ENCODE peak calls at places on chromosomes 4 and X, in nine cellular contexts. One of them, this sample, is unnamed.

GRCh38 chrX:122238801-122239200 is 945.3 kb upstream of the GRIA3 start:
- DNase-seq in substantia nigra: no peak
- DNase-seq in NCI-H187: no peak
- DNase-seq in right lobe of liver: no peak
- DNase-seq in HEK293T: no peak
- DNase-seq in ELF-1: no peak
- DNase-seq in Caki2: no peak
- DNase-seq in activated CD8-positive, alpha-beta memory T cell treated with anti-CD3 and anti-CD28 coated beads for 1 hour: no peak
- DNase-seq in GM06990: no peak
- DNase-seq in this sample: no peak

GRCh38 chr4:57109530-57109846 is 697 bp downstream of the IGFBP7 start:
- DNase-seq in Caki2: no peak
- DNase-seq in GM06990: peak
- DNase-seq in right lobe of liver: no peak
- DNase-seq in HEK293T: no peak
- DNase-seq in substantia nigra: no peak
- DNase-seq in NCI-H187: no peak
- DNase-seq in ELF-1: no peak
- DNase-seq in activated CD8-positive, alpha-beta memory T cell treated with anti-CD3 and anti-CD28 coated beads for 1 hour: no peak
- DNase-seq in this sample: no peak

GRCh38 chr4:15314974-15315373 is 112.9 kb upstream of the C1QTNF7 start:
- DNase-seq in Caki2: no peak
- DNase-seq in NCI-H187: no peak
- DNase-seq in GM06990: no peak
- DNase-seq in ELF-1: no peak
- DNase-seq in HEK293T: no peak
- DNase-seq in activated CD8-positive, alpha-beta memory T cell treated with anti-CD3 and anti-CD28 coated beads for 1 hour: no peak
- DNase-seq in right lobe of liver: no peak
- DNase-seq in substantia nigra: no peak
- DNase-seq in this sample: no peak

GRCh38 chr4:89493367-89493766 is 185.8 kb upstream of the GPRIN3 start:
- DNase-seq in substantia nigra: no peak
- DNase-seq in GM06990: no peak
- DNase-seq in activated CD8-positive, alpha-beta memory T cell treated with anti-CD3 and anti-CD28 coated beads for 1 hour: no peak
- DNase-seq in NCI-H187: no peak
- DNase-seq in right lobe of liver: no peak
- DNase-seq in Caki2: no peak
- DNase-seq in HEK293T: no peak
- DNase-seq in ELF-1: no peak
- DNase-seq in this sample: no peak

GRCh38 chr4:147336252-147336651 is 144.6 kb upstream of the EDNRA start:
- DNase-seq in ELF-1: no peak
- DNase-seq in substantia nigra: no peak
- DNase-seq in HEK293T: no peak
- DNase-seq in activated CD8-positive, alpha-beta memory T cell treated with anti-CD3 and anti-CD28 coated beads for 1 hour: no peak
- DNase-seq in GM06990: no peak
- DNase-seq in right lobe of liver: no peak
- DNase-seq in Caki2: no peak
- DNase-seq in NCI-H187: no peak
- DNase-seq in this sample: no peak

GRCh38 chr4:15542795-15543194 is 73.1 kb downstream of the CC2D2A start:
- DNase-seq in Caki2: no peak
- DNase-seq in ELF-1: no peak
- DNase-seq in right lobe of liver: no peak
- DNase-seq in substantia nigra: no peak
- DNase-seq in HEK293T: no peak
- DNase-seq in NCI-H187: no peak
- DNase-seq in activated CD8-positive, alpha-beta memory T cell treated with anti-CD3 and anti-CD28 coated beads for 1 hour: no peak
- DNase-seq in GM06990: no peak
- DNase-seq in this sample: no peak

GRCh38 chr4:137267024-137267423 is 265.3 kb downstream of the PCDH18 start:
- DNase-seq in HEK293T: no peak
- DNase-seq in NCI-H187: no peak
- DNase-seq in right lobe of liver: no peak
- DNase-seq in GM06990: no peak
- DNase-seq in activated CD8-positive, alpha-beta memory T cell treated with anti-CD3 and anti-CD28 coated beads for 1 hour: no peak
- DNase-seq in Caki2: no peak
- DNase-seq in ELF-1: no peak
- DNase-seq in substantia nigra: no peak
- DNase-seq in this sample: peak

GRCh38 chr4:148097811-148098210 is 344.4 kb downstream of the NR3C2 start:
- DNase-seq in activated CD8-positive, alpha-beta memory T cell treated with anti-CD3 and anti-CD28 coated beads for 1 hour: no peak
- DNase-seq in substantia nigra: no peak
- DNase-seq in ELF-1: no peak
- DNase-seq in GM06990: no peak
- DNase-seq in right lobe of liver: no peak
- DNase-seq in Caki2: no peak
- DNase-seq in NCI-H187: no peak
- DNase-seq in HEK293T: no peak
- DNase-seq in this sample: no peak

GRCh38 chrX:134013092-134013497 is 27.7 kb upstream of the GPC3 start:
- DNase-seq in ELF-1: no peak
- DNase-seq in substantia nigra: no peak
- DNase-seq in HEK293T: no peak
- DNase-seq in right lobe of liver: no peak
- DNase-seq in GM06990: no peak
- DNase-seq in activated CD8-positive, alpha-beta memory T cell treated with anti-CD3 and anti-CD28 coated beads for 1 hour: no peak
- DNase-seq in NCI-H187: no peak
- DNase-seq in Caki2: no peak
- DNase-seq in this sample: peak

GRCh38 chr4:11451720-11452119 is 23.0 kb upstream of the HS3ST1 start:
- DNase-seq in right lobe of liver: no peak
- DNase-seq in NCI-H187: no peak
- DNase-seq in ELF-1: no peak
- DNase-seq in activated CD8-positive, alpha-beta memory T cell treated with anti-CD3 and anti-CD28 coated beads for 1 hour: no peak
- DNase-seq in Caki2: no peak
- DNase-seq in HEK293T: no peak
- DNase-seq in substantia nigra: no peak
- DNase-seq in GM06990: no peak
- DNase-seq in this sample: no peak

GRCh38 chr4:122831515-122832196 is 5.0 kb downstream of the FGF2 start:
- DNase-seq in NCI-H187: no peak
- DNase-seq in activated CD8-positive, alpha-beta memory T cell treated with anti-CD3 and anti-CD28 coated beads for 1 hour: no peak
- DNase-seq in substantia nigra: no peak
- DNase-seq in right lobe of liver: no peak
- DNase-seq in Caki2: no peak
- DNase-seq in HEK293T: no peak
- DNase-seq in GM06990: no peak
- DNase-seq in ELF-1: no peak
- DNase-seq in this sample: peak

GRCh38 chrX:39928704-39929439 is 168.9 kb downstream of the BCOR start:
- DNase-seq in right lobe of liver: no peak
- DNase-seq in GM06990: no peak
- DNase-seq in substantia nigra: no peak
- DNase-seq in NCI-H187: no peak
- DNase-seq in ELF-1: no peak
- DNase-seq in Caki2: no peak
- DNase-seq in activated CD8-positive, alpha-beta memory T cell treated with anti-CD3 and anti-CD28 coated beads for 1 hour: no peak
- DNase-seq in HEK293T: no peak
- DNase-seq in this sample: no peak

GRCh38 chr4:173793937-173794510 is 264.0 kb upstream of the HAND2 start:
- DNase-seq in activated CD8-positive, alpha-beta memory T cell treated with anti-CD3 and anti-CD28 coated beads for 1 hour: no peak
- DNase-seq in NCI-H187: no peak
- DNase-seq in Caki2: no peak
- DNase-seq in right lobe of liver: no peak
- DNase-seq in GM06990: no peak
- DNase-seq in ELF-1: no peak
- DNase-seq in substantia nigra: no peak
- DNase-seq in HEK293T: no peak
- DNase-seq in this sample: no peak

GRCh38 chr4:110953898-110954297 is 331.0 kb upstream of the PITX2 start:
- DNase-seq in Caki2: no peak
- DNase-seq in activated CD8-positive, alpha-beta memory T cell treated with anti-CD3 and anti-CD28 coated beads for 1 hour: no peak
- DNase-seq in GM06990: no peak
- DNase-seq in ELF-1: no peak
- DNase-seq in HEK293T: peak
- DNase-seq in right lobe of liver: no peak
- DNase-seq in NCI-H187: no peak
- DNase-seq in substantia nigra: no peak
- DNase-seq in this sample: no peak

GRCh38 chr4:104860227-104861123 is 286.2 kb upstream of the TET2 start:
- DNase-seq in Caki2: peak
- DNase-seq in right lobe of liver: peak
- DNase-seq in HEK293T: peak
- DNase-seq in substantia nigra: peak
- DNase-seq in ELF-1: peak
- DNase-seq in GM06990: peak
- DNase-seq in activated CD8-positive, alpha-beta memory T cell treated with anti-CD3 and anti-CD28 coated beads for 1 hour: no peak
- DNase-seq in NCI-H187: peak
- DNase-seq in this sample: peak

GRCh38 chrX:45524296-45524695 is 323.6 kb upstream of the DIPK2B start:
- DNase-seq in activated CD8-positive, alpha-beta memory T cell treated with anti-CD3 and anti-CD28 coated beads for 1 hour: no peak
- DNase-seq in right lobe of liver: no peak
- DNase-seq in GM06990: no peak
- DNase-seq in NCI-H187: no peak
- DNase-seq in substantia nigra: no peak
- DNase-seq in HEK293T: no peak
- DNase-seq in Caki2: no peak
- DNase-seq in ELF-1: no peak
- DNase-seq in this sample: peak

GRCh38 chr4:151668687-151669402 is 92.0 kb downstream of the GATB start:
- DNase-seq in GM06990: no peak
- DNase-seq in NCI-H187: no peak
- DNase-seq in HEK293T: no peak
- DNase-seq in Caki2: no peak
- DNase-seq in substantia nigra: no peak
- DNase-seq in right lobe of liver: no peak
- DNase-seq in ELF-1: no peak
- DNase-seq in activated CD8-positive, alpha-beta memory T cell treated with anti-CD3 and anti-CD28 coated beads for 1 hour: no peak
- DNase-seq in this sample: no peak

GRCh38 chr4:135371137-135371536 is 1169.5 kb upstream of the PABPC4L start:
- DNase-seq in right lobe of liver: no peak
- DNase-seq in ELF-1: peak
- DNase-seq in Caki2: no peak
- DNase-seq in NCI-H187: no peak
- DNase-seq in activated CD8-positive, alpha-beta memory T cell treated with anti-CD3 and anti-CD28 coated beads for 1 hour: no peak
- DNase-seq in GM06990: no peak
- DNase-seq in substantia nigra: no peak
- DNase-seq in HEK293T: peak
- DNase-seq in this sample: no peak

GRCh38 chr4:6290769-6291547 is 21.3 kb downstream of the WFS1 start:
- DNase-seq in GM06990: no peak
- DNase-seq in HEK293T: no peak
- DNase-seq in substantia nigra: no peak
- DNase-seq in activated CD8-positive, alpha-beta memory T cell treated with anti-CD3 and anti-CD28 coated beads for 1 hour: no peak
- DNase-seq in Caki2: no peak
- DNase-seq in ELF-1: peak
- DNase-seq in NCI-H187: no peak
- DNase-seq in right lobe of liver: no peak
- DNase-seq in this sample: no peak